ENCODE peak calls at places on chromosome 2, in four cellular contexts. One of them, this sample, is unnamed.

GRCh38 chr2:113734187-113734586 is 22.3 kb downstream of the SLC35F5 start:
- DNase-seq in activated T-helper 1 cell treated with anti-CD3 and anti-CD28 coated beads, Interleukin-2, amount 50 U/mL, for 16 hours: no peak
- DNase-seq in Panc1: no peak
- DNase-seq in AML-193: no peak
- DNase-seq in this sample: no peak

GRCh38 chr2:105454801-105455485 is 56.1 kb upstream of the FHL2 start:
- DNase-seq in activated T-helper 1 cell treated with anti-CD3 and anti-CD28 coated beads, Interleukin-2, amount 50 U/mL, for 16 hours: no peak
- DNase-seq in Panc1: peak
- DNase-seq in AML-193: peak
- DNase-seq in this sample: no peak

GRCh38 chr2:184067502-184067901 is 530.8 kb upstream of the ZNF804A start:
- DNase-seq in activated T-helper 1 cell treated with anti-CD3 and anti-CD28 coated beads, Interleukin-2, amount 50 U/mL, for 16 hours: no peak
- DNase-seq in Panc1: no peak
- DNase-seq in AML-193: no peak
- DNase-seq in this sample: no peak

GRCh38 chr2:21892140-21892539 is 768.4 kb downstream of the TDRD15 start:
- DNase-seq in activated T-helper 1 cell treated with anti-CD3 and anti-CD28 coated beads, Interleukin-2, amount 50 U/mL, for 16 hours: no peak
- DNase-seq in Panc1: no peak
- DNase-seq in AML-193: no peak
- DNase-seq in this sample: no peak

GRCh38 chr2:90069290-90069894 is 1377.9 kb downstream of the RPIA start:
- DNase-seq in activated T-helper 1 cell treated with anti-CD3 and anti-CD28 coated beads, Interleukin-2, amount 50 U/mL, for 16 hours: no peak
- DNase-seq in Panc1: peak
- DNase-seq in AML-193: peak
- DNase-seq in this sample: no peak

GRCh38 chr2:145413261-145413660 is 893.3 kb upstream of the ZEB2 start:
- DNase-seq in activated T-helper 1 cell treated with anti-CD3 and anti-CD28 coated beads, Interleukin-2, amount 50 U/mL, for 16 hours: no peak
- DNase-seq in Panc1: no peak
- DNase-seq in AML-193: no peak
- DNase-seq in this sample: no peak

GRCh38 chr2:102186676-102187190 is at the start of gene IL1RL2:
- DNase-seq in activated T-helper 1 cell treated with anti-CD3 and anti-CD28 coated beads, Interleukin-2, amount 50 U/mL, for 16 hours: no peak
- DNase-seq in Panc1: no peak
- DNase-seq in AML-193: no peak
- DNase-seq in this sample: no peak

GRCh38 chr2:9033385-9034175 is 30.1 kb upstream of the MBOAT2 start:
- DNase-seq in activated T-helper 1 cell treated with anti-CD3 and anti-CD28 coated beads, Interleukin-2, amount 50 U/mL, for 16 hours: no peak
- DNase-seq in Panc1: no peak
- DNase-seq in AML-193: no peak
- DNase-seq in this sample: no peak

GRCh38 chr2:181810823-181811695 is 80.5 kb upstream of the ITPRID2 start:
- DNase-seq in activated T-helper 1 cell treated with anti-CD3 and anti-CD28 coated beads, Interleukin-2, amount 50 U/mL, for 16 hours: no peak
- DNase-seq in Panc1: peak
- DNase-seq in AML-193: peak
- DNase-seq in this sample: no peak

GRCh38 chr2:220745682-220746081 is 826.4 kb downstream of the EPHA4 start:
- DNase-seq in activated T-helper 1 cell treated with anti-CD3 and anti-CD28 coated beads, Interleukin-2, amount 50 U/mL, for 16 hours: no peak
- DNase-seq in Panc1: no peak
- DNase-seq in AML-193: no peak
- DNase-seq in this sample: no peak

GRCh38 chr2:69253893-69254292 is 133.1 kb downstream of the GFPT1 start:
- DNase-seq in activated T-helper 1 cell treated with anti-CD3 and anti-CD28 coated beads, Interleukin-2, amount 50 U/mL, for 16 hours: no peak
- DNase-seq in Panc1: peak
- DNase-seq in AML-193: no peak
- DNase-seq in this sample: no peak

GRCh38 chr2:45904931-45905642 is 253.6 kb downstream of the PRKCE start:
- DNase-seq in activated T-helper 1 cell treated with anti-CD3 and anti-CD28 coated beads, Interleukin-2, amount 50 U/mL, for 16 hours: no peak
- DNase-seq in Panc1: no peak
- DNase-seq in AML-193: no peak
- DNase-seq in this sample: no peak

GRCh38 chr2:202035089-202035940 is 1.7 kb downstream of the FZD7 start:
- DNase-seq in activated T-helper 1 cell treated with anti-CD3 and anti-CD28 coated beads, Interleukin-2, amount 50 U/mL, for 16 hours: no peak
- DNase-seq in Panc1: no peak
- DNase-seq in AML-193: no peak
- DNase-seq in this sample: no peak

This sample was measured in SK-N-MC.